ENCODE peak calls at places on chromosomes 2 and 18, in eight cellular contexts. W, B, G, M, O, N, A and T are unnamed samples.

GRCh38 chr2:237978058-237978712 is 11.4 kb downstream of the UBE2F start:
- DNase-seq in O (no peak), M (peak; percentile 6), N (no peak), G (no peak), W (peak; percentile 57), B (peak; percentile 59), A (no peak), T (no peak)

GRCh38 chr2:65045651-65046050 is 10.6 kb upstream of the CEP68 start:
- DNase-seq in N (no peak), G (peak; percentile 11), M (no peak), B (peak; percentile 48), W (peak; percentile 51), A (peak; percentile 41), O (peak; percentile 52), T (no peak)

GRCh38 chr18:6950641-6951040 is 167.0 kb downstream of the LAMA1 start:
- DNase-seq in W (no peak), A (no peak), O (no peak), M (no peak), B (no peak), N (no peak), G (no peak), T (no peak)

GRCh38 chr2:135169900-135170753 is 118.0 kb downstream of the RAB3GAP1 start:
- DNase-seq in N (no peak), A (no peak), B (no peak), M (no peak), G (no peak), W (no peak), O (no peak), T (peak; percentile 18)

GRCh38 chr2:48755473-48755872 is at the start of gene LHCGR:
- DNase-seq in A (no peak), M (no peak), N (peak; percentile 22), W (peak; percentile 7), B (peak; percentile 40), G (peak; percentile 14), O (peak; percentile 59), T (no peak)

GRCh38 chr2:209426432-209426831 is 2.6 kb downstream of the MAP2 start:
- DNase-seq in G (no peak), B (no peak), M (no peak), A (no peak), O (no peak), W (no peak), N (no peak), T (no peak)

GRCh38 chr2:128710242-128710641 is 391.6 kb upstream of the HS6ST1 start:
- DNase-seq in A (no peak), O (no peak), G (no peak), N (no peak), B (no peak), W (no peak), M (no peak), T (no peak)

GRCh38 chr18:77486985-77487384 is 237.3 kb downstream of the GALR1 start:
- DNase-seq in N (no peak), M (no peak), W (peak; percentile 72), O (no peak), B (peak; percentile 5), A (no peak), G (no peak), T (no peak)

DNA sequence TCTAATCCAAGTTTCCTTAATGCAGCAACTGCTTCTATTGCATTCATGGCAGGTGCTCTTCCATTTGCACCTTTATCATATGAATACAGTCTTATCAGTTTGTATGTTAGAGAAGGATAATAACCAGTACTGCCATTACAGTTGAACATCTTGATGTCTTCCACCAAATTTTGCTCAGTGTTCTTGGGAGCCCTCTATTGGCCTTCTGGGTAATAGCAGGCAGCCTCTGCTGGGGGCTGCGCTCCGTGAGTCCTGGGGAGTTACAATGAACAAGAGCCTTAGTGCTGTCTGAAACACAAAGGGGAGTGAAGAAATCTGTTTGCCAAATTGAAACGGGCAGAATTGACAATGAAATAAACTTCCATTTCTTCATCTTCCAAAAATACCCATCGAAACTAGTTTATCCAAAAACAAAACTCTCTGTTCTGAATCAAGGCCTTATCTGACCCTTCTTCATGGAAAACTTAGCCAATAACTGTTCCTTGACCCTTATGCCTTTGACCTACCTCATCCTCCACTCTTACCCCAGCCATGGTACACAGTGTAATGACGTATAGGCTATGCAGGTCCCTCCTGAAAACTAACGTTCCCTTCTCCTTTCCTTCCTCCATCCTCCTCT is 79.9 kb downstream of the ALK start:
- DNase-seq in O (peak; percentile 54), M (peak; percentile 32), B (peak; percentile 42), A (peak; percentile 9), N (no peak), G (peak; percentile 30), W (peak; percentile 42), T (peak; percentile 38)
- TF ChIP-seq CTCF in O (peak; percentile 77), M (peak; percentile 95), B (peak; percentile 93), A (peak; percentile 96), N (peak; percentile 81), G (peak; percentile 86), W (peak; percentile 94), T (peak; percentile 84)

GRCh38 chr2:190121971-190122370 is 59.4 kb upstream of the MSTN start:
- DNase-seq in B (peak; percentile 27), O (no peak), G (no peak), N (no peak), A (peak; percentile 25), W (peak; percentile 44), M (peak; percentile 21), T (no peak)
- TF ChIP-seq CTCF in B (peak; percentile 38), O (no peak), G (peak; percentile 57), N (peak; percentile 50), A (peak; percentile 57), W (peak; percentile 56), M (peak; percentile 65), T (no peak)

GRCh38 chr2:1742680-1743395 is 1.5 kb downstream of the PXDN start:
- DNase-seq in B (peak; percentile 96), A (peak; percentile 94), O (peak; percentile 74), N (peak; percentile 53), G (peak; percentile 60), W (peak; percentile 92), M (no peak), T (peak; percentile 34)
- TF ChIP-seq CTCF in B (peak; percentile 67), A (peak; percentile 79), O (no peak), N (peak; percentile 43), G (peak; percentile 50), W (peak; percentile 58), M (no peak), T (no peak)

GRCh38 chr2:148565272-148565894 is 79.2 kb upstream of the EPC2 start:
- DNase-seq in N (no peak), O (no peak), G (no peak), M (no peak), A (no peak), B (peak; percentile 16), W (peak; percentile 7), T (no peak)
- TF ChIP-seq CTCF in N (no peak), O (no peak), G (no peak), M (peak; percentile 58), A (peak; percentile 52), B (peak; percentile 20), W (peak; percentile 22), T (peak; percentile 2)

DNA sequence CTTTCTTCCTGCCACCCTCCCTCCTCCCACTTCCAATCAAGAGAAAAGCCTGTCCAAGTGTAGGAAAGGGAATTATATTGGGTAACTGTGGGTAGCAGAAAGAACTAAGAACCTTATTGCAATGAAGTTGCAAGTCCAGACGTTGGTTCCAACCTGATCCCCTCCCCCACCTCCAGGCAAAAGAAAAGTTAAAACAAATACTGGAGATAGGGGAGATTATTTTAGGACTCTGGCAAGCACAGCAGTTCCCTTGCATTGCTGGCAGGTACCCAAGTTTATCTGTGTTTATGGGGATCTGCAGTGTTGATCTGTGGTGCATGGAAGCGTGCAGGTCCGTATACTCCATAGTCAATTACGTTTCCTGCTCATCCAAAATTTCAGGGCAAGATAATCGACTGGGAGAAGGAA is 114.4 kb downstream of the PRKCE start:
- DNase-seq in O (no peak), G (no peak), A (no peak), M (no peak), W (no peak), B (peak; percentile 73), N (no peak), T (no peak)
- TF ChIP-seq CTCF in O (no peak), G (no peak), A (no peak), M (no peak), W (no peak), B (no peak), N (no peak), T (no peak)

DNA sequence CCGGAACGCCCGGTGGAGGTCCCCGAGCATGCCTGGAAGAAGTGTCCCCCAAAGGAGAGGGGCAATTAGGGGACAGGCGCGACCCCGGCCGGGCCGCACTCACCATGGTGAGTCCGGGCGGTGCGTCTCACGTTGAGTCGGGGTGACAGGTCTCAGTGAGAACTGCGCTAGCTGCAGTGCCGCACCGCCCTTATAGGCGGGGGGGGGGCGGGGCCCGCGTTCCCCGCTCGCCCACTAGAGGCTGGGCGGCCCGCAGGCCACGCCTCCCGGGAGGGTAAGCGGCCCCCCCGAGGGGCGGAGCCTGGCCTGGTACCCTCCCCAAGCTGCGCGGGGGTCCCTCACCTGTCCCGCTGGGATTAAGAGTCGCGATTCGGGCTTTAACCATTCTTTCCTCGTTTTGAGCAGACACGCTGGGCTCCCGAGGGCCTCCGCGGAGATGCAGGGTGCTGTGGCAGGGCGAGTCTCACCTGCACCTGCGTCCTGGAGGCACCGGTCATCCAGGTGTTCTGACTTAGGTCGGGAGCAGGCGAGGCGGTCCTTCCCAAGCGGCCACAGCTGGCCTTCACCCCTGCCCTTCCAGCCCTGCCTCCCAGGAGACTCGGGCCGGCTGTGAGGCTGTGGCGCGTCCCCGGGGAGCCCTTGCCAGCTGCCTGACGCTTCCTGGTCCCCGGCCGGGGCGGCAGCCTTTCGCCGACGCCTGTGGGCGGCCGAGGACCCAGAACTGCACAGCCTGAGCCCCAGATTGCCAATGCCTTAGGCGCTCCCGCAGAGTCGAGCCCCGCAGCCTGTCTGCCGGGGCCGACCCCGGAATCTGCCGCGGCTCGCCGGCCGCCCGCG is at the start of gene TUBA4A:
- DNase-seq in O (peak; percentile 85), G (no peak), B (peak; percentile 62), W (peak; percentile 35), N (peak; percentile 57), A (peak; percentile 32), M (peak; percentile 93), T (peak; percentile 92)
- TF ChIP-seq CTCF in O (no peak), G (no peak), B (no peak), W (no peak), N (no peak), A (no peak), M (no peak), T (no peak)